ENCODE peak calls at places on chromosomes 3 and 15, in six cellular contexts. One of them, this sample, is unnamed.

GRCh38 chr3:177420643-177421042 is 223.4 kb upstream of the TBL1XR1 start:
- DNase-seq in AG04450: no peak
- DNase-seq in adipocyte: peak; percentile 88
- DNase-seq in dorsolateral prefrontal cortex: no peak
- DNase-seq in fibroblast of lung: peak; percentile 74
- DNase-seq in tibial nerve: no peak
- DNase-seq in this sample: no peak

GRCh38 chr15:65954289-65954741 is 85.0 kb downstream of the RAB11A start:
- DNase-seq in AG04450: no peak
- DNase-seq in adipocyte: peak; percentile 10
- DNase-seq in dorsolateral prefrontal cortex: no peak
- DNase-seq in fibroblast of lung: no peak
- DNase-seq in tibial nerve: no peak
- DNase-seq in this sample: no peak

GRCh38 chr3:18438586-18438985 is 13.4 kb upstream of the SATB1 start:
- DNase-seq in AG04450: no peak
- DNase-seq in adipocyte: no peak
- DNase-seq in dorsolateral prefrontal cortex: peak; percentile 11
- DNase-seq in fibroblast of lung: no peak
- DNase-seq in tibial nerve: no peak
- DNase-seq in this sample: peak; percentile 48

GRCh38 chr3:87127286-87127685 is 99.8 kb upstream of the CHMP2B start:
- DNase-seq in AG04450: no peak
- DNase-seq in adipocyte: peak; percentile 37
- DNase-seq in dorsolateral prefrontal cortex: no peak
- DNase-seq in fibroblast of lung: peak; percentile 34
- DNase-seq in tibial nerve: no peak
- DNase-seq in this sample: no peak

GRCh38 chr15:95561463-95561862 is 769.0 kb upstream of the NR2F2 start:
- DNase-seq in AG04450: no peak
- DNase-seq in adipocyte: no peak
- DNase-seq in dorsolateral prefrontal cortex: no peak
- DNase-seq in fibroblast of lung: peak; percentile 50
- DNase-seq in tibial nerve: no peak
- DNase-seq in this sample: no peak

GRCh38 chr15:100058458-100058857 is 283.3 kb downstream of the ADAMTS17 start:
- DNase-seq in AG04450: no peak
- DNase-seq in adipocyte: no peak
- DNase-seq in dorsolateral prefrontal cortex: no peak
- DNase-seq in fibroblast of lung: no peak
- DNase-seq in tibial nerve: no peak
- DNase-seq in this sample: no peak

GRCh38 chr3:16548721-16549120 is 35.2 kb upstream of the RFTN1 start:
- DNase-seq in AG04450: peak; percentile 20
- DNase-seq in adipocyte: peak; percentile 23
- DNase-seq in dorsolateral prefrontal cortex: no peak
- DNase-seq in fibroblast of lung: peak; percentile 65
- DNase-seq in tibial nerve: no peak
- DNase-seq in this sample: no peak

GRCh38 chr3:149894211-149894610 is 76.5 kb downstream of the PFN2 start:
- DNase-seq in AG04450: no peak
- DNase-seq in adipocyte: peak; percentile 17
- DNase-seq in dorsolateral prefrontal cortex: no peak
- DNase-seq in fibroblast of lung: peak; percentile 15
- DNase-seq in tibial nerve: no peak
- DNase-seq in this sample: no peak

GRCh38 chr15:58865420-58865880 is 68.0 kb downstream of the SLTM start:
- DNase-seq in AG04450: no peak
- DNase-seq in adipocyte: no peak
- DNase-seq in dorsolateral prefrontal cortex: no peak
- DNase-seq in fibroblast of lung: peak; percentile 18
- DNase-seq in tibial nerve: no peak
- DNase-seq in this sample: no peak

GRCh38 chr3:66163222-66163621 is 57.6 kb upstream of the SLC25A26 start:
- DNase-seq in AG04450: no peak
- DNase-seq in adipocyte: no peak
- DNase-seq in dorsolateral prefrontal cortex: no peak
- DNase-seq in fibroblast of lung: no peak
- DNase-seq in tibial nerve: no peak
- DNase-seq in this sample: no peak

GRCh38 chr3:185744997-185745843 is 79.6 kb downstream of the IGF2BP2 start:
- DNase-seq in AG04450: peak; percentile 64
- DNase-seq in adipocyte: peak; percentile 57
- DNase-seq in dorsolateral prefrontal cortex: no peak
- DNase-seq in fibroblast of lung: peak; percentile 51
- DNase-seq in tibial nerve: no peak
- DNase-seq in this sample: no peak

GRCh38 chr15:42085236-42085605 is 9.1 kb downstream of the PLA2G4D start:
- DNase-seq in AG04450: no peak
- DNase-seq in adipocyte: no peak
- DNase-seq in dorsolateral prefrontal cortex: no peak
- DNase-seq in fibroblast of lung: no peak
- DNase-seq in tibial nerve: no peak
- DNase-seq in this sample: no peak

GRCh38 chr15:62601779-62602540 is 436.9 kb upstream of the C2CD4B start:
- DNase-seq in AG04450: no peak
- DNase-seq in adipocyte: peak; percentile 50
- DNase-seq in dorsolateral prefrontal cortex: no peak
- DNase-seq in fibroblast of lung: peak; percentile 50
- DNase-seq in tibial nerve: no peak
- DNase-seq in this sample: no peak

GRCh38 chr15:90529369-90530249 is at the start of gene CRTC3:
- DNase-seq in AG04450: no peak
- DNase-seq in adipocyte: peak; percentile 80
- DNase-seq in dorsolateral prefrontal cortex: peak; percentile 45
- DNase-seq in fibroblast of lung: peak; percentile 60
- DNase-seq in tibial nerve: no peak
- DNase-seq in this sample: peak; percentile 45

GRCh38 chr15:29936353-29937049 is 114.2 kb upstream of the TJP1 start:
- DNase-seq in AG04450: no peak
- DNase-seq in adipocyte: no peak
- DNase-seq in dorsolateral prefrontal cortex: no peak
- DNase-seq in fibroblast of lung: peak; percentile 37
- DNase-seq in tibial nerve: no peak
- DNase-seq in this sample: no peak

GRCh38 chr3:143413372-143413771 is 293.8 kb downstream of the CHST2 start:
- DNase-seq in AG04450: no peak
- DNase-seq in adipocyte: no peak
- DNase-seq in dorsolateral prefrontal cortex: no peak
- DNase-seq in fibroblast of lung: no peak
- DNase-seq in tibial nerve: no peak
- DNase-seq in this sample: no peak

GRCh38 chr3:104388624-104389023 is 978.1 kb upstream of the ALCAM start:
- DNase-seq in AG04450: no peak
- DNase-seq in adipocyte: peak; percentile 67
- DNase-seq in dorsolateral prefrontal cortex: no peak
- DNase-seq in fibroblast of lung: peak; percentile 48
- DNase-seq in tibial nerve: no peak
- DNase-seq in this sample: no peak

GRCh38 chr3:53350652-53351051 is 3.3 kb upstream of the DCP1A start:
- DNase-seq in AG04450: no peak
- DNase-seq in adipocyte: peak; percentile 42
- DNase-seq in dorsolateral prefrontal cortex: no peak
- DNase-seq in fibroblast of lung: peak; percentile 58
- DNase-seq in tibial nerve: no peak
- DNase-seq in this sample: no peak

GRCh38 chr3:148332509-148332908 is 365.2 kb upstream of the AGTR1 start:
- DNase-seq in AG04450: no peak
- DNase-seq in adipocyte: no peak
- DNase-seq in dorsolateral prefrontal cortex: no peak
- DNase-seq in fibroblast of lung: no peak
- DNase-seq in tibial nerve: no peak
- DNase-seq in this sample: no peak

GRCh38 chr3:177050466-177051237 is 146.6 kb downstream of the TBL1XR1 start:
- DNase-seq in AG04450: peak; percentile 16
- DNase-seq in adipocyte: peak; percentile 73
- DNase-seq in dorsolateral prefrontal cortex: no peak
- DNase-seq in fibroblast of lung: peak; percentile 79
- DNase-seq in tibial nerve: peak; percentile 10
- DNase-seq in this sample: no peak

GRCh38 chr3:137770066-137770805 is 6.1 kb downstream of the SOX14 start:
- DNase-seq in AG04450: no peak
- DNase-seq in adipocyte: no peak
- DNase-seq in dorsolateral prefrontal cortex: no peak
- DNase-seq in fibroblast of lung: no peak
- DNase-seq in tibial nerve: no peak
- DNase-seq in this sample: no peak

GRCh38 chr3:81242871-81243270 is 518.6 kb downstream of the GBE1 start:
- DNase-seq in AG04450: no peak
- DNase-seq in adipocyte: peak; percentile 55
- DNase-seq in dorsolateral prefrontal cortex: no peak
- DNase-seq in fibroblast of lung: peak; percentile 38
- DNase-seq in tibial nerve: no peak
- DNase-seq in this sample: no peak

GRCh38 chr3:172285844-172286243 is 162.4 kb downstream of the GHSR start:
- DNase-seq in AG04450: no peak
- DNase-seq in adipocyte: peak; percentile 46
- DNase-seq in dorsolateral prefrontal cortex: no peak
- DNase-seq in fibroblast of lung: peak; percentile 39
- DNase-seq in tibial nerve: no peak
- DNase-seq in this sample: no peak

GRCh38 chr15:77538011-77538410 is 94.7 kb downstream of the LINGO1 start:
- DNase-seq in AG04450: no peak
- DNase-seq in adipocyte: no peak
- DNase-seq in dorsolateral prefrontal cortex: no peak
- DNase-seq in fibroblast of lung: no peak
- DNase-seq in tibial nerve: no peak
- DNase-seq in this sample: no peak

GRCh38 chr3:32062950-32063582 is 43.4 kb upstream of the GPD1L start:
- DNase-seq in AG04450: no peak
- DNase-seq in adipocyte: no peak
- DNase-seq in dorsolateral prefrontal cortex: no peak
- DNase-seq in fibroblast of lung: no peak
- DNase-seq in tibial nerve: no peak
- DNase-seq in this sample: no peak

GRCh38 chr15:36090276-36090946 is 489.0 kb upstream of the CDIN1 start:
- DNase-seq in AG04450: no peak
- DNase-seq in adipocyte: peak; percentile 12
- DNase-seq in dorsolateral prefrontal cortex: no peak
- DNase-seq in fibroblast of lung: no peak
- DNase-seq in tibial nerve: no peak
- DNase-seq in this sample: no peak

GRCh38 chr3:94184781-94185180 is 121.9 kb downstream of the NSUN3 start:
- DNase-seq in AG04450: no peak
- DNase-seq in adipocyte: no peak
- DNase-seq in dorsolateral prefrontal cortex: no peak
- DNase-seq in fibroblast of lung: no peak
- DNase-seq in tibial nerve: no peak
- DNase-seq in this sample: no peak

GRCh38 chr15:51099185-51099584 is 4.5 kb upstream of the TNFAIP8L3 start:
- DNase-seq in AG04450: no peak
- DNase-seq in adipocyte: no peak
- DNase-seq in dorsolateral prefrontal cortex: no peak
- DNase-seq in fibroblast of lung: no peak
- DNase-seq in tibial nerve: no peak
- DNase-seq in this sample: no peak
- H3K27me3 ChIP-seq in AG04450: peaks cover 30% of the 10 kb centered on the region
- H3K27me3 ChIP-seq in adipocyte: no peaks in the 10 kb centered on the region
- H3K27me3 ChIP-seq in dorsolateral prefrontal cortex: no peaks in the 10 kb centered on the region
- H3K27me3 ChIP-seq in fibroblast of lung: peaks cover 18% of the 10 kb centered on the region
- H3K27me3 ChIP-seq in tibial nerve: no peaks in the 10 kb centered on the region
- H3K27me3 ChIP-seq in this sample: peaks cover 58% of the 10 kb centered on the region

GRCh38 chr3:122969585-122970453 is 57.7 kb downstream of the SEMA5B start:
- DNase-seq in AG04450: no peak
- DNase-seq in adipocyte: peak; percentile 96
- DNase-seq in dorsolateral prefrontal cortex: peak; percentile 37
- DNase-seq in fibroblast of lung: peak; percentile 23
- DNase-seq in tibial nerve: peak; percentile 51
- DNase-seq in this sample: no peak
- H3K27me3 ChIP-seq in AG04450: peaks cover 56% of the 10 kb centered on the region
- H3K27me3 ChIP-seq in adipocyte: peaks cover 70% of the 10 kb centered on the region
- H3K27me3 ChIP-seq in dorsolateral prefrontal cortex: no peaks in the 10 kb centered on the region
- H3K27me3 ChIP-seq in fibroblast of lung: peaks cover 16% of the 10 kb centered on the region
- H3K27me3 ChIP-seq in tibial nerve: no peaks in the 10 kb centered on the region
- H3K27me3 ChIP-seq in this sample: no peaks in the 10 kb centered on the region

GRCh38 chr15:68844856-68845550 is 24.3 kb upstream of the ANP32A start:
- DNase-seq in AG04450: no peak
- DNase-seq in adipocyte: no peak
- DNase-seq in dorsolateral prefrontal cortex: no peak
- DNase-seq in fibroblast of lung: no peak
- DNase-seq in tibial nerve: no peak
- DNase-seq in this sample: no peak

GRCh38 chr15:68842958-68843357 is 22.3 kb upstream of the ANP32A start:
- DNase-seq in AG04450: no peak
- DNase-seq in adipocyte: no peak
- DNase-seq in dorsolateral prefrontal cortex: no peak
- DNase-seq in fibroblast of lung: no peak
- DNase-seq in tibial nerve: no peak
- DNase-seq in this sample: no peak

GRCh38 chr15:68846851-68847439 is 26.2 kb upstream of the ANP32A start:
- DNase-seq in AG04450: no peak
- DNase-seq in adipocyte: no peak
- DNase-seq in dorsolateral prefrontal cortex: no peak
- DNase-seq in fibroblast of lung: no peak
- DNase-seq in tibial nerve: no peak
- DNase-seq in this sample: no peak

GRCh38 chr15:68849477-68849876 is 28.8 kb upstream of the ANP32A start:
- DNase-seq in AG04450: no peak
- DNase-seq in adipocyte: no peak
- DNase-seq in dorsolateral prefrontal cortex: no peak
- DNase-seq in fibroblast of lung: no peak
- DNase-seq in tibial nerve: no peak
- DNase-seq in this sample: no peak

DNA sequence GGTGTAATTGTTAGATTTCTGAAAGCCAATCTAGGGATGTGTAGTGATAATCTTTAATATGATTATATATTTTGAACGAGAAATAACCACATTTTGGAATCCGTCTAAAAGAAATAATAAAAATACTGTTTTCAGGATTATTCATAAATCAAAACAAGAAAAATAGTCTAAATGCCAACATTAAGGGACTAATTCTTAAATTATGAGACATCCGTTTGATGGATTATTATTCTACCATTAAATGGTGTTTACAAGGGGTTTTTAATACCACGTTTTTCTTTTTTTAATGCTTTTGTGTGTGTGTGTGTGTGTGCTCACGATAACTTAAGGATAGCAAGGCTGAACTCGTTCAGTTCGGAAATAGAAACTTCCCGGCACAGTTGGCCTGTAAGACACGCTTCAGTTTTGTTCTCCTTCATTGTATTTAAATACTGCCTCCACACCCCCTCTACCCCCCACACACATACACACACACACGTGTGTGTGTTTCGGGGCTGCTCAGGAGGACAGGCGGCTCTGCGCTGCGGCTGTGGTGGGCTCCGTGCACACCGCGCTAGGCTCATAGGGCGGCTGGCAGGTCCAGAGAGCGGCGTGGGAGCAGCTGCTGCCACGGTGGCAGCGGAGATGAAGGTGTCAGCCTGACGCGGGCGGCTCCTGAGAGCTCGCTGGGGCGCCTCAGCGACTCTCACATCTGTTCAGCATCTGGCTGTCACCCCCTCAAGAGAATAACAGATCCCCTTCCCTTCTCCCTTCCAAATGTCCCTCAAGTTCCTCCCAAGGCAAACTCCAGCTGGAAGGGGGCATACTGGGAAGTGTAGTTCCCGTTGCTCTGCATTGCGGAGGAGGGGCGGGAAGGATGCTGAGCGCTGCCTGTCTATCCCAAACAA is 23.0 kb upstream of the ANP32A start:
- DNase-seq in AG04450: no peak
- DNase-seq in adipocyte: peak; percentile 30
- DNase-seq in dorsolateral prefrontal cortex: peak; percentile 6
- DNase-seq in fibroblast of lung: peak; percentile 27
- DNase-seq in tibial nerve: no peak
- DNase-seq in this sample: no peak
- H3K27me3 ChIP-seq in AG04450: peaks cover 43% of the 10 kb centered on the region
- H3K27me3 ChIP-seq in adipocyte: peaks cover 59% of the 10 kb centered on the region
- H3K27me3 ChIP-seq in dorsolateral prefrontal cortex: peaks cover 3% of the 10 kb centered on the region
- H3K27me3 ChIP-seq in fibroblast of lung: peaks cover 23% of the 10 kb centered on the region
- H3K27me3 ChIP-seq in tibial nerve: no peaks in the 10 kb centered on the region
- H3K27me3 ChIP-seq in this sample: peaks cover 57% of the 10 kb centered on the region

GRCh38 chr15:89364741-89365450 is 30.3 kb upstream of the POLG start:
- DNase-seq in AG04450: no peak
- DNase-seq in adipocyte: no peak
- DNase-seq in dorsolateral prefrontal cortex: peak; percentile 73
- DNase-seq in fibroblast of lung: no peak
- DNase-seq in tibial nerve: no peak
- DNase-seq in this sample: no peak
- H3K27me3 ChIP-seq in AG04450: peaks cover 95% of the 10 kb centered on the region
- H3K27me3 ChIP-seq in adipocyte: peaks cover 90% of the 10 kb centered on the region
- H3K27me3 ChIP-seq in dorsolateral prefrontal cortex: no peaks in the 10 kb centered on the region
- H3K27me3 ChIP-seq in fibroblast of lung: peaks cover 89% of the 10 kb centered on the region
- H3K27me3 ChIP-seq in tibial nerve: peaks cover 3% of the 10 kb centered on the region
- H3K27me3 ChIP-seq in this sample: peaks cover 99% of the 10 kb centered on the region

This sample was measured in CD4-positive, alpha-beta T cell.